ENCODE peak calls at places on chromosomes 6 and 20, in eight cellular contexts. F is breast epithelium; X is neural progenitor cell; V is OCI-LY7; J is psoas muscle; B is CD4-positive, alpha-beta memory T cell; A is H1; O is CD8-positive, alpha-beta T cell. Q is an unnamed sample.

GRCh38 chr6:41171908-41172307 is 9.0 kb upstream of the TREM2 start:
- DNase-seq in X (no peak), F (no peak), J (no peak), O (no peak), B (no peak), V (no peak), A (no peak), Q (no peak)

GRCh38 chr6:148177589-148178233 is 164.9 kb upstream of the SASH1 start:
- DNase-seq in X (peak), F (no peak), O (no peak), V (peak), B (peak), A (peak), J (peak), Q (peak)

GRCh38 chr6:125533710-125534397 is 215.6 kb upstream of the HEY2 start:
- DNase-seq in X (peak), V (no peak), B (no peak), J (no peak), O (no peak), F (no peak), A (no peak), Q (no peak)

GRCh38 chr6:25050356-25050755 is 114.6 kb upstream of the RIPOR2 start:
- DNase-seq in X (no peak), J (no peak), B (peak), A (no peak), V (peak), O (peak), F (no peak), Q (no peak)

GRCh38 chr20:51258582-51259175 is 235.8 kb upstream of the KCNG1 start:
- DNase-seq in O (no peak), B (no peak), X (peak), A (no peak), J (no peak), F (peak), V (no peak), Q (no peak)

GRCh38 chr20:4916991-4917881 is 84.1 kb downstream of the SLC23A2 start:
- DNase-seq in B (no peak), A (no peak), V (no peak), X (peak), F (no peak), O (no peak), J (no peak), Q (no peak)

GRCh38 chr20:61927193-61927825 is 138.4 kb downstream of the TAF4 start:
- DNase-seq in B (no peak), F (no peak), X (no peak), O (no peak), J (no peak), V (no peak), A (no peak), Q (no peak)

GRCh38 chr20:58342104-58342945 is 32.8 kb downstream of the RAB22A start:
- DNase-seq in O (no peak), B (no peak), F (no peak), A (no peak), X (no peak), J (no peak), V (no peak), Q (no peak)

GRCh38 chr6:45421700-45422540 is 44.2 kb upstream of the SUPT3H start:
- DNase-seq in B (peak), J (peak), A (no peak), F (no peak), O (peak), V (peak), X (peak), Q (peak)

GRCh38 chr6:16392010-16392409 is 153.6 kb downstream of the GMPR start:
- DNase-seq in F (no peak), V (no peak), B (no peak), A (no peak), O (no peak), J (no peak), X (no peak), Q (no peak)

GRCh38 chr6:169162968-169163903 is 90.4 kb downstream of the THBS2 start:
- DNase-seq in X (no peak), B (no peak), O (no peak), A (no peak), F (peak), V (no peak), J (peak), Q (peak)

GRCh38 chr6:136612666-136613389 is 62.6 kb upstream of the MAP7 start:
- DNase-seq in F (no peak), O (no peak), X (no peak), V (no peak), J (no peak), B (no peak), A (no peak), Q (no peak)

GRCh38 chr20:34215711-34216381 is 25.4 kb upstream of the ASIP start:
- DNase-seq in V (no peak), J (peak), B (peak), A (peak), O (no peak), X (peak), F (peak), Q (peak)

GRCh38 chr20:13017883-13018535 is 9.2 kb downstream of the SPTLC3 start:
- DNase-seq in A (no peak), B (no peak), J (no peak), O (no peak), X (no peak), V (no peak), F (no peak), Q (no peak)

GRCh38 chr6:95866732-95867131 is 149.0 kb upstream of the FUT9 start:
- DNase-seq in F (no peak), A (peak), B (no peak), V (peak), X (peak), O (no peak), J (no peak), Q (no peak)

GRCh38 chr20:17225891-17226409 is 890 bp upstream of the PCSK2 start:
- DNase-seq in J (no peak), O (no peak), B (no peak), F (no peak), A (no peak), V (no peak), X (peak), Q (peak)

GRCh38 chr20:33407251-33407650 is 5.9 kb upstream of the CDK5RAP1 start:
- DNase-seq in O (no peak), B (no peak), A (no peak), F (no peak), V (no peak), X (no peak), J (no peak), Q (no peak)

GRCh38 chr6:69825904-69826303 is 29.1 kb upstream of the LMBRD1 start:
- DNase-seq in A (no peak), O (no peak), F (no peak), B (no peak), X (no peak), V (no peak), J (no peak), Q (no peak)

GRCh38 chr6:6851059-6851658 is 256.6 kb upstream of the RREB1 start:
- DNase-seq in A (no peak), B (no peak), O (no peak), X (no peak), J (peak), F (no peak), V (peak), Q (peak)

GRCh38 chr6:159037746-159038290 is 7.0 kb downstream of the TAGAP start:
- DNase-seq in B (no peak), X (no peak), J (no peak), O (no peak), A (no peak), V (no peak), F (no peak), Q (no peak)

GRCh38 chr20:31565699-31566331 is 39.3 kb upstream of the ID1 start:
- DNase-seq in X (no peak), J (no peak), A (no peak), F (no peak), V (peak), B (no peak), O (no peak), Q (no peak)

GRCh38 chr20:16801919-16802651 is 53.9 kb downstream of the OTOR start:
- DNase-seq in B (peak), O (peak), X (peak), V (peak), J (peak), F (no peak), A (peak), Q (peak)

GRCh38 chr20:46835418-46835817 is 59.2 kb upstream of the EYA2 start:
- DNase-seq in A (no peak), V (no peak), B (no peak), X (no peak), F (no peak), O (no peak), J (no peak), Q (no peak)

GRCh38 chr20:43559588-43559987 is 761 bp downstream of the SGK2 start:
- DNase-seq in A (no peak), O (no peak), F (no peak), X (no peak), B (no peak), V (no peak), J (no peak), Q (no peak)

GRCh38 chr6:147506704-147507114 is 1.8 kb upstream of the SAMD5 start:
- DNase-seq in A (no peak), V (no peak), J (peak), F (peak), B (no peak), X (peak), O (no peak), Q (peak)

GRCh38 chr6:52231411-52232127 is 12.7 kb downstream of the IL17F start:
- DNase-seq in J (no peak), V (no peak), B (peak), X (no peak), A (no peak), F (no peak), O (peak), Q (no peak)

GRCh38 chr6:89145461-89145961 is 344 bp upstream of the PM20D2 start:
- DNase-seq in A (no peak), F (no peak), J (no peak), X (peak), B (peak), V (peak), O (peak), Q (no peak)

GRCh38 chr6:137043710-137044365 is 927 bp downstream of the IL20RA start:
- DNase-seq in B (peak), F (no peak), X (peak), O (no peak), V (no peak), A (no peak), J (peak), Q (peak)

GRCh38 chr6:44049989-44050871 is 77.0 kb downstream of the MRPL14 start:
- DNase-seq in A (no peak), J (no peak), O (no peak), B (no peak), F (no peak), V (no peak), X (no peak), Q (no peak)

GRCh38 chr6:40410792-40411191 is 176.4 kb downstream of the LRFN2 start:
- DNase-seq in J (no peak), V (no peak), X (no peak), A (no peak), F (no peak), O (no peak), B (no peak), Q (no peak)

GRCh38 chr6:53171605-53172467 is 23.2 kb upstream of the GCM1 start:
- DNase-seq in F (peak), B (peak), J (peak), A (peak), O (peak), X (peak), V (peak), Q (peak)

GRCh38 chr20:426564-426963 is 18.5 kb downstream of the RBCK1 start:
- DNase-seq in F (no peak), B (no peak), X (no peak), J (no peak), V (no peak), O (no peak), A (no peak), Q (no peak)

GRCh38 chr6:35485402-35485877 is 11.4 kb downstream of the TEAD3 start:
- DNase-seq in F (peak), X (peak), V (no peak), J (no peak), O (no peak), B (no peak), A (no peak), Q (peak)

GRCh38 chr20:64196831-64197418 is 32.7 kb downstream of the MYT1 start:
- DNase-seq in B (no peak), V (no peak), O (no peak), A (no peak), X (no peak), J (no peak), F (no peak), Q (no peak)

GRCh38 chr20:15902493-15902892 is 670.8 kb downstream of the KIF16B start:
- DNase-seq in F (no peak), B (no peak), V (peak), A (peak), J (no peak), O (no peak), X (peak), Q (no peak)

GRCh38 chr6:105896821-105897095 is 189.4 kb upstream of the PRDM1 start:
- DNase-seq in J (no peak), F (no peak), X (no peak), V (no peak), B (no peak), O (no peak), A (no peak), Q (no peak)

GRCh38 chr6:105900120-105900937 is 185.8 kb upstream of the PRDM1 start:
- DNase-seq in X (no peak), F (no peak), V (peak), O (no peak), A (no peak), J (no peak), B (no peak), Q (no peak)

GRCh38 chr6:105896052-105896820 is 189.9 kb upstream of the PRDM1 start:
- DNase-seq in J (no peak), F (no peak), A (no peak), B (no peak), V (peak), O (no peak), X (no peak), Q (no peak)

GRCh38 chr6:105897131-105897530 is 189.0 kb upstream of the PRDM1 start:
- DNase-seq in X (no peak), V (no peak), O (no peak), F (no peak), B (no peak), A (no peak), J (no peak), Q (no peak)

GRCh38 chr6:105898286-105898685 is 187.8 kb upstream of the PRDM1 start:
- DNase-seq in B (no peak), A (no peak), F (no peak), X (no peak), J (no peak), O (no peak), V (peak), Q (no peak)
- H3K27ac ChIP-seq in B (no peak), A (no peak), F (no peak), X (no peak), J (no peak), O (no peak), V (peak), Q (no peak)

GRCh38 chr20:36525620-36526365 is 15.5 kb upstream of the MYL9 start:
- DNase-seq in V (no peak), J (no peak), O (no peak), A (no peak), F (no peak), B (no peak), X (no peak), Q (no peak)

GRCh38 chr20:36527331-36528125 is 13.8 kb upstream of the MYL9 start:
- DNase-seq in B (no peak), F (no peak), J (no peak), V (no peak), O (no peak), A (no peak), X (no peak), Q (peak)

GRCh38 chr20:36528875-36529425 is 12.4 kb upstream of the MYL9 start:
- DNase-seq in B (no peak), O (no peak), A (no peak), J (no peak), V (no peak), X (no peak), F (no peak), Q (no peak)

GRCh38 chr20:36528176-36528874 is 13.0 kb upstream of the MYL9 start:
- DNase-seq in A (no peak), F (no peak), X (no peak), O (no peak), V (no peak), J (no peak), B (no peak), Q (no peak)

DNA sequence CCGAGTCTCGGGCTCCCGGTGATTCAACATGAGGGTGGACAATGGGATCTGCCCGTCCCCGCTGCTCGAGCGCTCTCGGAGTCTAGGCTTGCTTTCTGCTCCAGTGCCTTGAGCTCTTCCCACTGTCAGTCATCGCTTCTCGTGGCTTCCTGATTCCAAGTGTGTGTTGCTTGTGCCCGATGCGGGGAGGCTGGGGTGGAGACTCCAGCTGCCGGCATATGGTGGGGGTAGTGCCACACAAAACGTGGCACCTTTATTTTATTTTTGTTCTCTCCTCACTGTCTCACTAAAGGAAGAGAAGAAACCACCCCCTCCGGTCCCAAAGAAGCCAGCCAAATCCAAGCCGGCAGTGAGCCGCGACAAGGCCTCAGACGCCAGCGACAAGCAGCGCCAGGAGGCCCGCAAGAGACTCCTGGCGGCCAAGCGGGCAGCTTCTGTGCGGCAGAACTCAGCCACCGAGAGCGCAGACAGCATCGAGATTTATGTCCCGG is 14.8 kb upstream of the MYL9 start:
- DNase-seq in O (no peak), X (no peak), B (no peak), V (no peak), A (no peak), F (no peak), J (no peak), Q (peak)
- H3K4me3 ChIP-seq in O (no peak), X (no peak), B (no peak), V (no peak), A (no peak), F (no peak), J (no peak), Q (no peak)

GRCh38 chr20:53702617-53703016 is 109.0 kb upstream of the ZNF217 start:
- DNase-seq in A (no peak), B (no peak), X (no peak), O (no peak), F (no peak), V (no peak), J (no peak), Q (no peak)

GRCh38 chr20:53698321-53698978 is 104.8 kb upstream of the ZNF217 start:
- DNase-seq in F (no peak), O (no peak), B (no peak), X (no peak), J (no peak), V (no peak), A (no peak), Q (no peak)

GRCh38 chr20:53693265-53693871 is 99.7 kb upstream of the ZNF217 start:
- DNase-seq in O (no peak), B (peak), J (no peak), F (no peak), A (no peak), X (no peak), V (no peak), Q (no peak)

GRCh38 chr20:53695797-53696527 is 102.3 kb upstream of the ZNF217 start:
- DNase-seq in F (no peak), V (no peak), A (no peak), O (no peak), J (no peak), X (no peak), B (no peak), Q (no peak)

GRCh38 chr20:53699085-53699717 is 105.6 kb upstream of the ZNF217 start:
- DNase-seq in J (no peak), F (no peak), O (no peak), A (no peak), X (no peak), B (no peak), V (no peak), Q (no peak)
- H3K27ac ChIP-seq in J (no peak), F (no peak), O (no peak), A (no peak), X (no peak), B (no peak), V (no peak), Q (no peak)

GRCh38 chr6:110043366-110043994 is 65.4 kb downstream of the GPR6 start:
- DNase-seq in A (no peak), F (no peak), B (no peak), V (no peak), J (no peak), X (no peak), O (no peak), Q (no peak)

GRCh38 chr6:110040716-110041115 is 62.6 kb downstream of the GPR6 start:
- DNase-seq in A (no peak), V (no peak), B (no peak), X (no peak), O (no peak), F (no peak), J (no peak), Q (no peak)

GRCh38 chr6:110042670-110043296 is 64.7 kb downstream of the GPR6 start:
- DNase-seq in B (no peak), V (no peak), X (peak), F (no peak), O (no peak), J (no peak), A (no peak), Q (no peak)

GRCh38 chr6:110041149-110041548 is 63.0 kb downstream of the GPR6 start:
- DNase-seq in B (no peak), V (no peak), A (no peak), O (no peak), X (no peak), F (no peak), J (no peak), Q (no peak)

DNA sequence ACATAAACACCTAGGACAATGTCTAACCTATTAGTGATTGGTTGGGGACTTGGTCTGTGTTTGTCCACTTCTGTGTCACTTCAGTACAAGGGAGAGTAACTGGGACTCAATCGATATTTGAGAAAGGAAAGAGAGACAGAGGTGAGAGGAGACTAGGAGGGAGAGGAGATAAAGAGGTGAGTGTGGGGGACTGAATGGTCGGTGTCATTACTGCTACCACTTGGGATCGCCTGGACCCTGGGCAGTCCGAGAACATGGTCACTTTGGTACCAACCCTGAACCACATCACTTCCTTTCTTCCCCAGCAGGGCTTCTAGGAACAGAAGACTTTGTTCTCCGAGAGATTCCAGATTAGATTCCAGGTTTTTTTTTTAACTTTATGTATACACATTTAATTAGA is 63.7 kb downstream of the GPR6 start:
- DNase-seq in V (no peak), X (no peak), J (no peak), O (no peak), B (no peak), F (no peak), A (no peak), Q (no peak)
- H3K4me3 ChIP-seq in V (no peak), X (no peak), J (no peak), O (no peak), B (no peak), F (no peak), A (no peak), Q (no peak)

GRCh38 chr20:40286991-40287531 is 402.0 kb downstream of the MAFB start:
- DNase-seq in B (no peak), J (peak), F (peak), X (no peak), A (no peak), O (no peak), V (no peak), Q (peak)
- H3K27ac ChIP-seq in B (no peak), J (peak), F (peak), X (no peak), A (no peak), O (no peak), V (no peak), Q (no peak)

GRCh38 chr6:56040271-56040670 is 164.9 kb upstream of the BMP5 start:
- DNase-seq in F (no peak), A (no peak), V (no peak), O (no peak), J (no peak), B (no peak), X (no peak), Q (no peak)

GRCh38 chr6:56038764-56039163 is 163.4 kb upstream of the BMP5 start:
- DNase-seq in J (no peak), B (no peak), F (no peak), X (no peak), A (no peak), O (no peak), V (no peak), Q (no peak)

GRCh38 chr6:56043076-56043475 is 167.7 kb upstream of the BMP5 start:
- DNase-seq in O (no peak), V (no peak), F (no peak), B (no peak), A (no peak), J (no peak), X (no peak), Q (no peak)

GRCh38 chr6:56041591-56041990 is 166.2 kb upstream of the BMP5 start:
- DNase-seq in V (no peak), A (no peak), X (no peak), B (no peak), J (no peak), O (no peak), F (no peak), Q (no peak)

GRCh38 chr6:56040875-56041274 is 165.5 kb upstream of the BMP5 start:
- DNase-seq in J (no peak), A (no peak), V (no peak), F (no peak), O (no peak), X (no peak), B (no peak), Q (no peak)
- H3K4me3 ChIP-seq in J (no peak), A (no peak), V (no peak), F (no peak), O (no peak), X (no peak), B (no peak), Q (no peak)

GRCh38 chr20:2871111-2871465 is 2.2 kb upstream of the PTPRA start:
- DNase-seq in B (no peak), F (no peak), X (no peak), O (no peak), V (no peak), J (no peak), A (no peak), Q (no peak)
- H3K27ac ChIP-seq in B (no peak), F (peak), X (no peak), O (no peak), V (no peak), J (no peak), A (no peak), Q (no peak)

Q was measured in ovary.